ENCODE peak calls at places on chromosome 2, in nine cellular contexts. D is CD8-positive, alpha-beta T cell; L is endothelial cell; P is CD8-positive, alpha-beta memory T cell; Z is stimulated activated CD8-positive, alpha-beta memory T cell treated with anti-CD3 and anti-CD28 coated beads, Interleukin-4, amount 100 ng/mL, for 1 hour; C is WTC11; R is fibroblast of mammary gland; Q is pulmonary artery endothelial cell; E is tibial nerve. T is an unnamed sample.

GRCh38 chr2:102708847-102709559 is 52.8 kb upstream of the TMEM182 start:
- DNase-seq in Q (no peak), D (no peak), L (no peak), R (peak), P (no peak), Z (no peak), C (no peak), E (no peak), T (no peak)

GRCh38 chr2:180847073-180847472 is 133.3 kb upstream of the UBE2E3 start:
- DNase-seq in P (no peak), L (no peak), Z (no peak), C (no peak), Q (no peak), R (no peak), E (no peak), D (no peak), T (no peak)

GRCh38 chr2:31896293-31896692 is 114.5 kb downstream of the MEMO1 start:
- DNase-seq in D (no peak), R (no peak), Q (no peak), Z (no peak), C (no peak), P (no peak), E (no peak), L (no peak), T (no peak)

GRCh38 chr2:31558401-31559295 is 22.1 kb downstream of the SRD5A2 start:
- DNase-seq in E (no peak), P (no peak), Q (no peak), L (no peak), Z (no peak), R (peak), C (no peak), D (no peak), T (peak)

GRCh38 chr2:39584283-39584972 is 81.3 kb upstream of the TMEM178A start:
- DNase-seq in E (no peak), P (no peak), L (no peak), Z (no peak), C (no peak), D (no peak), Q (no peak), R (peak), T (no peak)

GRCh38 chr2:46296840-46297545 is at the start of gene EPAS1:
- DNase-seq in P (peak), R (peak), C (peak), L (peak), Z (peak), Q (no peak), E (peak), D (peak), T (peak)

GRCh38 chr2:25966531-25967265 is 15.6 kb downstream of the KIF3C start:
- DNase-seq in C (no peak), R (no peak), Q (no peak), E (no peak), P (no peak), L (no peak), D (no peak), Z (no peak), T (no peak)

GRCh38 chr2:65367517-65367916 is 64.9 kb downstream of the SPRED2 start:
- DNase-seq in P (no peak), D (no peak), Q (peak), L (no peak), Z (no peak), R (peak), E (no peak), C (no peak), T (no peak)

GRCh38 chr2:179571141-179571713 is 290.2 kb downstream of the ZNF385B start:
- DNase-seq in Z (no peak), L (no peak), E (no peak), R (peak), P (no peak), D (no peak), Q (no peak), C (no peak), T (no peak)

GRCh38 chr2:217685255-217685605 is 317.6 kb downstream of the TNS1 start:
- DNase-seq in Q (no peak), P (no peak), Z (no peak), R (peak), L (no peak), D (no peak), C (peak), E (peak), T (peak)

GRCh38 chr2:233386382-233387041 is 32.2 kb downstream of the DGKD start:
- DNase-seq in Z (no peak), P (no peak), L (no peak), D (no peak), E (no peak), R (peak), C (no peak), Q (no peak), T (no peak)

GRCh38 chr2:43013821-43014345 is 212.5 kb downstream of the ZFP36L2 start:
- DNase-seq in L (no peak), E (no peak), Z (no peak), R (no peak), Q (no peak), P (no peak), D (no peak), C (no peak), T (no peak)

GRCh38 chr2:184370954-184371353 is 227.4 kb upstream of the ZNF804A start:
- DNase-seq in R (no peak), Q (no peak), Z (no peak), D (no peak), L (no peak), C (no peak), P (no peak), E (no peak), T (no peak)

GRCh38 chr2:172095146-172095904 is 7.4 kb downstream of the DLX2 start:
- DNase-seq in R (peak), L (no peak), Z (no peak), D (peak), E (no peak), C (peak), Q (no peak), P (peak), T (peak)

GRCh38 chr2:2647156-2647555 is 316.1 kb upstream of the MYT1L start:
- DNase-seq in Z (no peak), R (no peak), L (no peak), P (no peak), E (no peak), Q (no peak), C (no peak), D (no peak), T (no peak)

GRCh38 chr2:35220471-35220870 is 1135.1 kb upstream of the CRIM1 start:
- DNase-seq in E (no peak), Z (no peak), D (no peak), L (no peak), R (no peak), Q (no peak), C (no peak), P (no peak), T (no peak)

GRCh38 chr2:188852752-188853151 is 121.4 kb upstream of the COL3A1 start:
- DNase-seq in Q (no peak), L (no peak), C (no peak), R (peak), P (no peak), Z (no peak), D (no peak), E (no peak), T (no peak)

GRCh38 chr2:46364797-46365457 is 67.7 kb downstream of the EPAS1 start:
- DNase-seq in E (no peak), R (peak), P (no peak), D (peak), L (peak), Q (peak), Z (no peak), C (peak), T (no peak)

GRCh38 chr2:176020400-176020799 is 18.3 kb upstream of the LNPK start:
- DNase-seq in Z (no peak), Q (no peak), R (no peak), C (no peak), D (no peak), E (no peak), P (no peak), L (no peak), T (no peak)

GRCh38 chr2:105450495-105450894 is 51.6 kb upstream of the FHL2 start:
- DNase-seq in L (no peak), D (no peak), E (no peak), P (no peak), C (no peak), Q (no peak), Z (no peak), R (no peak), T (no peak)

GRCh38 chr2:235551965-235552364 is 58.1 kb downstream of the AGAP1 start:
- DNase-seq in E (peak), Q (peak), L (peak), D (no peak), Z (no peak), R (peak), P (no peak), C (peak), T (peak)

GRCh38 chr2:15633971-15634346 is 42.3 kb downstream of the DDX1 start:
- DNase-seq in Q (no peak), L (no peak), C (no peak), P (no peak), R (no peak), Z (no peak), D (no peak), E (no peak), T (no peak)

GRCh38 chr2:67070826-67071225 is 326.3 kb upstream of the ETAA1 start:
- DNase-seq in R (no peak), C (no peak), L (no peak), Q (no peak), E (no peak), Z (no peak), P (no peak), D (no peak), T (no peak)

GRCh38 chr2:45918816-45919655 is 267.6 kb downstream of the PRKCE start:
- DNase-seq in L (no peak), C (no peak), Z (no peak), E (no peak), Q (no peak), R (no peak), P (no peak), D (no peak), T (no peak)

GRCh38 chr2:187434342-187434785 is 13.7 kb downstream of the CALCRL start:
- DNase-seq in P (no peak), Q (no peak), L (no peak), E (no peak), Z (no peak), C (no peak), R (peak), D (no peak), T (no peak)

GRCh38 chr2:239400000-239400831 is 604 bp downstream of the HDAC4 start:
- DNase-seq in R (no peak), L (peak), D (peak), Q (no peak), E (no peak), C (no peak), Z (no peak), P (peak), T (peak)

GRCh38 chr2:151644580-151644979 is 89.7 kb downstream of the NEB start:
- DNase-seq in Z (no peak), L (no peak), E (no peak), R (no peak), Q (no peak), P (no peak), C (no peak), D (no peak), T (no peak)

GRCh38 chr2:189566046-189566445 is 14.5 kb downstream of the SLC40A1 start:
- DNase-seq in C (no peak), R (peak), Q (no peak), P (no peak), Z (no peak), D (no peak), E (no peak), L (no peak), T (no peak)

GRCh38 chr2:100990650-100991403 is 11.3 kb upstream of the RPL31 start:
- DNase-seq in C (no peak), Z (no peak), L (no peak), P (no peak), D (no peak), Q (no peak), E (no peak), R (no peak), T (no peak)

T was measured in right lobe of liver.